ENCODE peak calls at places on chromosomes 3 and 15, in nine cellular contexts. Y is IMR-90, D is A549, Q is HCT116, B is body of pancreas, A is testis, U is tibial nerve, T is heart left ventricle, Z is right lobe of liver. O is an unnamed sample.
A peak's percentile ranks its signal among the peaks of the same experiment; 100 is the strongest.

GRCh38 chr3:19213608-19214220 is 65.4 kb downstream of the KCNH8 start:
- DNase-seq in Y (no peak), D (no peak), Q (no peak), B (no peak), A (no peak), U (no peak), T (no peak), Z (no peak), O (peak; percentile 42)

GRCh38 chr3:111820651-111821050 is 38.4 kb upstream of the PHLDB2 start:
- DNase-seq in Y (no peak), D (no peak), Q (no peak), B (no peak), A (no peak), U (no peak), T (no peak), Z (no peak), O (no peak)

GRCh38 chr15:71691700-71692417 is 118.5 kb upstream of the NR2E3 start:
- DNase-seq in Y (peak; percentile 95), D (no peak), Q (no peak), B (no peak), A (peak; percentile 40), U (peak; percentile 85), T (peak; percentile 42), Z (no peak), O (no peak)

GRCh38 chr15:70280781-70281180 is 183.1 kb upstream of the TLE3 start:
- DNase-seq in Y (no peak), D (no peak), Q (no peak), B (peak; percentile 7), A (no peak), U (no peak), T (no peak), Z (no peak), O (no peak)

GRCh38 chr3:32062950-32063582 is 43.4 kb upstream of the GPD1L start:
- DNase-seq in Y (no peak), D (no peak), Q (no peak), B (no peak), A (no peak), U (no peak), T (no peak), Z (no peak), O (no peak)

GRCh38 chr3:124643453-124643852 is 86.8 kb upstream of the UMPS start:
- DNase-seq in Y (no peak), D (no peak), Q (no peak), B (no peak), A (no peak), U (no peak), T (no peak), Z (no peak), O (no peak)

GRCh38 chr3:111106993-111107392 is 35.4 kb downstream of the NECTIN3 start:
- DNase-seq in Y (no peak), D (no peak), Q (no peak), B (no peak), A (no peak), U (no peak), T (no peak), Z (no peak), O (no peak)

GRCh38 chr15:65231306-65231705 is 20.0 kb upstream of the CILP start:
- DNase-seq in Y (no peak), D (no peak), Q (no peak), B (no peak), A (no peak), U (no peak), T (no peak), Z (no peak), O (no peak)

GRCh38 chr15:83118968-83119367 is 11.5 kb downstream of the TM6SF1 start:
- DNase-seq in Y (no peak), D (no peak), Q (no peak), B (no peak), A (no peak), U (no peak), T (no peak), Z (no peak), O (no peak)

GRCh38 chr15:78789615-78790014 is 21.6 kb downstream of the ADAMTS7 start:
- DNase-seq in Y (no peak), D (no peak), Q (no peak), B (no peak), A (no peak), U (no peak), T (no peak), Z (no peak), O (no peak)
- TF ChIP-seq CTCF in Y (no peak), D (no peak), Q (no peak), B (no peak), A (no peak), U (no peak), T (no peak), Z (no peak), O (no peak)

DNA sequence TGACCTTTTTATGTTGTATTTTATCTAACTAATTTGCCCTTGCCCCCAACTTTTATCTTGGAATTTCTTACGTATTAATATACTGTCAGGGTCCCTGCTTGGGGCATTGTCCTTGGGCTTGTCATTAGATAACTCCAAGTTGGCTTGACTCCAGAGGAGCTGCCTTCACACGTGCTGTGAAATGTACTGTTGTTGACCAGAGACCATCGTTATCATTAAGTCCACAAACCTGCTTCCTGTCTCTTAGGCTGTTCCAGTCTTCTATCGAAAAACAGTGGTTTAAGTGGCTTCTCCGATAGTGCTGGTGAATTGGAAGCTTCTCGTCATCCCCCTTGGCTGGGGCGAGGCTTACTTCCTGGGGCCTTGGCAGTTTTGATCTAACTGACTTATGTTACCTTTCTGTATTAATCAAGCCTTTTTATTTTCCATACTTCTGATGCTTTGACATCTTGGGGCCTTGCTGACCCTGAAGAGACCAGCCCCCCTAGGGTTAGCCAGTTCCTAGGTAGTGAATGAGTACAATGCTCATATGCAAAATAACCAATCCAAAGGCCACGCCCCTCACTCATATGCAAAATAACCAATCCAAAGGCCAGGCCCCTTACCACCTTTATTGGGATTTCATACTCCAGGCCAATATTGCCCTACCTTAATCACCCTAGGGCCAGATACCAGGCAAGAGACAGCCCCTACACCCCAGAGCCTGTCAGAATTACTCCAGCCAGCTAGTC is 164.5 kb downstream of the IGF1R start:
- DNase-seq in Y (no peak), D (no peak), Q (no peak), B (no peak), A (no peak), U (no peak), T (no peak), Z (no peak), O (no peak)
- TF ChIP-seq POLR2A in Y (no peak), D (no peak), Q (no peak), B (no peak), A (no peak), U (no peak), T (no peak), Z (no peak), O (no peak)

GRCh38 chr3:46926871-46927717 is 49.5 kb downstream of the CCDC12 start:
- DNase-seq in Y (no peak), D (no peak), Q (no peak), B (no peak), A (peak; percentile 46), U (no peak), T (no peak), Z (no peak), O (peak; percentile 92)
- H3K4me3 ChIP-seq in Y (no peak overlapping the region), D (no peak overlapping the region), Q (no peak overlapping the region), B (no peak overlapping the region), A (no peak overlapping the region), U (no peak overlapping the region), T (no peak overlapping the region), Z (no peak overlapping the region), O (peak overlapping the region; percentile 2)

GRCh38 chr3:23888617-23889228 is 28.1 kb downstream of the NKIRAS1 start:
- DNase-seq in Y (peak; percentile 64), D (no peak), Q (peak; percentile 33), B (no peak), A (no peak), U (peak; percentile 71), T (no peak), Z (no peak), O (peak; percentile 49)
- TF ChIP-seq CTCF in Y (peak; percentile 77), D (peak; percentile 75), Q (peak; percentile 74), B (peak; percentile 72), A (peak; percentile 61), U (peak; percentile 82), T (peak; percentile 81), Z (peak; percentile 82), O (peak; percentile 51)

GRCh38 chr3:51391075-51391565 is at the start of gene RBM15B:
- DNase-seq in Y (peak; percentile 96), D (peak; percentile 82), Q (peak; percentile 92), B (peak; percentile 98), A (peak; percentile 97), U (peak; percentile 92), T (peak; percentile 99), Z (peak; percentile 99), O (peak; percentile 97)
- TF ChIP-seq POLR2A in Y (peak; percentile 96), D (peak; percentile 61), Q (no peak), B (peak; percentile 50), A (no peak), U (no peak), T (peak; percentile 70), Z (peak; percentile 80), O (peak; percentile 60)

GRCh38 chr15:40768492-40769309 is 1.1 kb upstream of the C15orf62 start:
- DNase-seq in Y (no peak), D (no peak), Q (no peak), B (no peak), A (no peak), U (no peak), T (no peak), Z (no peak), O (peak; percentile 64)
- H3K4me3 ChIP-seq in Y (no peak overlapping the region), D (no peak overlapping the region), Q (no peak overlapping the region), B (no peak overlapping the region), A (no peak overlapping the region), U (no peak overlapping the region), T (no peak overlapping the region), Z (no peak overlapping the region), O (no peak overlapping the region)

GRCh38 chr15:30941520-30941919 is 37.8 kb downstream of the FAN1 start:
- DNase-seq in Y (no peak), D (no peak), Q (no peak), B (no peak), A (no peak), U (no peak), T (no peak), Z (no peak), O (no peak)
- TF ChIP-seq CTCF in Y (no peak), D (no peak), Q (no peak), B (no peak), A (no peak), U (no peak), T (no peak), Z (no peak), O (no peak)

GRCh38 chr3:187743195-187744141 is 1.8 kb downstream of the BCL6 start:
- DNase-seq in Y (peak; percentile 46), D (peak; percentile 15), Q (no peak), B (peak; percentile 63), A (peak; percentile 79), U (peak; percentile 63), T (peak; percentile 77), Z (no peak), O (peak; percentile 39)
- TF ChIP-seq POLR2A in Y (peak; percentile 50), D (no peak), Q (no peak), B (peak; percentile 73), A (no peak), U (no peak), T (no peak), Z (no peak), O (no peak)

O was measured in NB4.